ENCODE peak calls at places on chromosome 13, in eight cellular contexts. T is CD8-positive, alpha-beta memory T cell; P is psoas muscle; H is colonic mucosa; Y is cardiac fibroblast; Z is neuronal stem cell; A is Caco-2; I is esophagus squamous epithelium. O is an unnamed sample.

GRCh38 chr13:51957377-51958216 is 53.7 kb downstream of the ATP7B start:
- DNase-seq in H (no peak), Z (no peak), T (no peak), I (no peak), P (no peak), A (no peak), Y (no peak), O (no peak)

GRCh38 chr13:67642638-67643037 is 412.5 kb upstream of the PCDH9 start:
- DNase-seq in A (no peak), Y (no peak), T (no peak), H (no peak), P (no peak), I (no peak), Z (no peak), O (no peak)

GRCh38 chr13:113616991-113617749 is 32.6 kb downstream of the TFDP1 start:
- DNase-seq in I (no peak), Z (peak), H (no peak), T (no peak), Y (peak), A (no peak), P (no peak), O (no peak)

GRCh38 chr13:97855570-97855970 is 97.9 kb upstream of the IPO5 start:
- DNase-seq in Z (peak), H (peak), P (no peak), Y (peak), I (no peak), T (no peak), A (peak), O (peak)

GRCh38 chr13:51584731-51585191 is 499 bp downstream of the WDFY2 start:
- DNase-seq in A (peak), Y (peak), P (no peak), I (peak), T (peak), H (peak), Z (peak), O (peak)

GRCh38 chr13:23915308-23915707 is 18.0 kb upstream of the C1QTNF9B start:
- DNase-seq in A (no peak), I (no peak), P (no peak), Z (no peak), Y (no peak), T (no peak), H (no peak), O (peak)

GRCh38 chr13:71704650-71705049 is 162.4 kb downstream of the DACH1 start:
- DNase-seq in Z (no peak), T (no peak), Y (no peak), H (no peak), P (no peak), I (no peak), A (no peak), O (no peak)

GRCh38 chr13:31631071-31631470 is 108.3 kb upstream of the RXFP2 start:
- DNase-seq in H (no peak), A (no peak), T (no peak), I (no peak), Y (no peak), P (no peak), Z (no peak), O (no peak)

GRCh38 chr13:90414691-90415596 is 932.5 kb upstream of the MIR17HG start:
- DNase-seq in I (no peak), T (no peak), A (no peak), P (no peak), Y (peak), H (no peak), Z (no peak), O (no peak)

GRCh38 chr13:94063096-94063495 is 416.4 kb downstream of the DCT start:
- DNase-seq in Z (no peak), H (no peak), P (no peak), A (no peak), T (no peak), I (no peak), Y (peak), O (no peak)
- H3K4me3 ChIP-seq in Z (no peak), H (no peak), P (no peak), A (no peak), T (no peak), I (no peak), Y (no peak), O (no peak)

GRCh38 chr13:40171566-40171965 is 494.9 kb downstream of the FOXO1 start:
- DNase-seq in I (no peak), H (no peak), P (no peak), A (no peak), Z (no peak), T (no peak), Y (no peak), O (no peak)
- H3K4me3 ChIP-seq in I (no peak), H (no peak), P (no peak), A (no peak), Z (no peak), T (no peak), Y (no peak), O (no peak)

GRCh38 chr13:112072531-112073244 is 5.7 kb downstream of the SOX1 start:
- DNase-seq in P (no peak), Z (peak), Y (no peak), T (no peak), H (no peak), A (no peak), I (no peak), O (no peak)
- H3K4me3 ChIP-seq in P (peak), Z (peak), Y (no peak), T (no peak), H (no peak), A (peak), I (peak), O (no peak)

GRCh38 chr13:110507678-110508381 is 53.7 kb downstream of the RAB20 start:
- DNase-seq in A (peak), Z (no peak), Y (no peak), T (no peak), H (peak), I (no peak), P (peak), O (no peak)
- H3K4me3 ChIP-seq in A (no peak), Z (no peak), Y (no peak), T (no peak), H (no peak), I (no peak), P (no peak), O (no peak)